ENCODE peak calls at places on chromosomes 12 and 14, in six cellular contexts. Q, X, N, U, E and J are unnamed samples.
A peak's percentile ranks its signal among the peaks of the same experiment; 100 is the strongest.

GRCh38 chr14:105843444-105844046 is 317.2 kb downstream of the TMEM121 start:
- DNase-seq in X (no peak), E (no peak), Q (no peak), N (no peak), U (no peak), J (no peak)

GRCh38 chr12:62659457-62660295 is 193.1 kb downstream of the MON2 start:
- DNase-seq in E (no peak), X (no peak), N (peak; percentile 8), U (no peak), Q (no peak), J (no peak)

GRCh38 chr12:109650808-109651207 is 62.8 kb upstream of the FAM222A start:
- DNase-seq in N (no peak), U (no peak), E (no peak), X (no peak), Q (no peak), J (no peak)

GRCh38 chr14:90193925-90194324 is 62.4 kb upstream of the PSMC1 start:
- DNase-seq in U (no peak), X (no peak), N (no peak), Q (no peak), E (no peak), J (no peak)

GRCh38 chr14:64717870-64718269 is 13.6 kb downstream of the PLEKHG3 start:
- DNase-seq in X (no peak), U (no peak), E (no peak), N (no peak), Q (no peak), J (no peak)

GRCh38 chr14:98382662-98383061 is 889.3 kb downstream of the BCL11B start:
- DNase-seq in Q (no peak), X (no peak), U (no peak), E (no peak), N (no peak), J (no peak)

GRCh38 chr14:77268989-77269595 is 1.9 kb downstream of the NGB start:
- DNase-seq in E (no peak), U (no peak), X (no peak), N (no peak), Q (no peak), J (no peak)

GRCh38 chr12:65500121-65500846 is 221.8 kb downstream of the MSRB3 start:
- DNase-seq in X (no peak), N (peak; percentile 42), U (no peak), E (no peak), Q (no peak), J (peak; percentile 54)

GRCh38 chr12:65977384-65977783 is 153.1 kb downstream of the HMGA2 start:
- DNase-seq in Q (no peak), U (no peak), E (no peak), X (no peak), N (no peak), J (no peak)

GRCh38 chr12:44750468-44750867 is 125.6 kb downstream of the NELL2 start:
- DNase-seq in N (peak; percentile 10), Q (no peak), E (no peak), X (no peak), U (no peak), J (no peak)

GRCh38 chr12:90343966-90344365 is 611.0 kb downstream of the CCER1 start:
- DNase-seq in U (no peak), Q (no peak), X (no peak), E (no peak), N (no peak), J (no peak)

GRCh38 chr14:33674716-33675115 is 276.2 kb downstream of the EGLN3 start:
- DNase-seq in N (no peak), Q (no peak), U (no peak), X (no peak), E (no peak), J (no peak)

GRCh38 chr12:68495666-68496065 is 115.0 kb upstream of the RAP1B start:
- DNase-seq in U (no peak), E (no peak), X (no peak), N (peak; percentile 73), Q (no peak), J (peak; percentile 21)

GRCh38 chr14:73633517-73634332 is 11.1 kb upstream of the DNAL1 start:
- DNase-seq in Q (peak; percentile 48), N (peak; percentile 71), U (peak; percentile 37), X (no peak), E (peak; percentile 65), J (peak; percentile 86)

GRCh38 chr14:96409701-96410100 is 17.8 kb downstream of the AK7 start:
- DNase-seq in N (peak; percentile 20), X (no peak), E (no peak), U (no peak), Q (no peak), J (no peak)

GRCh38 chr12:61023231-61023630 is 1237.0 kb upstream of the USP15 start:
- DNase-seq in E (peak; percentile 2), X (no peak), U (no peak), Q (no peak), N (no peak), J (no peak)

GRCh38 chr12:92827836-92828431 is 101.2 kb downstream of the EEA1 start:
- DNase-seq in Q (peak; percentile 12), U (no peak), E (no peak), N (peak; percentile 69), X (no peak), J (peak; percentile 51)

GRCh38 chr12:46126050-46126727 is 135.8 kb upstream of the SCAF11 start:
- DNase-seq in X (no peak), E (no peak), U (no peak), Q (no peak), N (no peak), J (no peak)

GRCh38 chr12:52091061-52091460 is 11.6 kb downstream of the SMIM41 start:
- DNase-seq in N (no peak), X (no peak), E (no peak), U (no peak), Q (no peak), J (no peak)

GRCh38 chr14:68405959-68406358 is 386.9 kb downstream of the ZFP36L1 start:
- DNase-seq in Q (no peak), N (no peak), X (no peak), U (no peak), E (no peak), J (no peak)

GRCh38 chr12:121217066-121217465 is 7.1 kb downstream of the P2RX4 start:
- DNase-seq in U (no peak), E (no peak), N (no peak), X (no peak), Q (no peak), J (no peak)

GRCh38 chr12:85445060-85445938 is 165.3 kb downstream of the ALX1 start:
- DNase-seq in E (no peak), Q (no peak), U (no peak), X (no peak), N (no peak), J (no peak)

GRCh38 chr14:31596691-31597090 is 35.5 kb downstream of the NUBPL start:
- DNase-seq in Q (no peak), E (no peak), U (no peak), N (no peak), X (no peak), J (no peak)

GRCh38 chr12:44509471-44509870 is 366.6 kb downstream of the NELL2 start:
- DNase-seq in E (no peak), U (no peak), N (no peak), Q (no peak), X (no peak), J (no peak)

DNA sequence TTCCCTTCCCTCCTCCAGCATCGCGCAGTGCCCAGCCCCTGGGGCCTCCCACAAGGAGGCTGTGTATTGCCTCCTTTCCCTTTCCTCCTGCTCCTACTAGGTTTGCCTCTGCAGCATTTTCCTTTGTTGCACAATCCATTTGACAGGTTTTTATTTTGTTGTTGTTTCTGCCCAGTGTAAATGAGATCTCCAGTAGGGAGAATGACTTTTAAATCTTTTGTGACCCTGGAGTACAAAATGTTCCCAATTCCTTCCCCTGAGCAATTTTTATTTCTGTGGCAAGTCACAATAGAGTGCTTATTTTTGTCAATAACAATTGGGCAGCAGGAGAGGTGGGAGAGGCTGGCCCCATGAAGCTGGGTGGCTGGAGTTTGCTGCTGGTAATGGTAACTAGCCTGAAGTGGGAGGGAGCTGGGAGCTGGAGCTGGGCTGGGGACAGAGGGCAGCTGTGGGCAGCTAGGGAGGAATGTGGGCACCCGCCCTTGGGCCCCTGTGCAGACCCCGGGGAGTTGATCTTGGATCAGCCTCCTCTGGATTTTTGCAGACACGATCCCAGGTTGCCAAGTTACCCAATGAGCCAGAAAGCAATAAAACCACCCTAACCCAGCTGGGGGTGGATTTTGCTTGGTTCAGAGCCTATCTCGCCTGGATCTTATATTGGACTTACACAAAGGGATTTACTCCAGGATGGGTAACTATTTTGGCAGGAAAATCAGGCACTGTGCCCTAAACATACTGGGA is 160.1 kb downstream of the KTN1 start:
- DNase-seq in E (no peak), U (no peak), X (no peak), N (no peak), Q (no peak), J (no peak)
- H3K27ac ChIP-seq in E (no peak overlapping the region), U (no peak overlapping the region), X (no peak overlapping the region), N (no peak overlapping the region), Q (no peak overlapping the region), J (no peak overlapping the region)

GRCh38 chr14:99904506-99904905 is 111.3 kb downstream of the EML1 start:
- DNase-seq in U (no peak), X (no peak), N (no peak), Q (no peak), E (no peak), J (no peak)

GRCh38 chr14:99899578-99900178 is 106.5 kb downstream of the EML1 start:
- DNase-seq in Q (no peak), X (no peak), U (no peak), E (no peak), N (peak; percentile 45), J (peak; percentile 30)

GRCh38 chr14:99907761-99908652 is 114.8 kb downstream of the EML1 start:
- DNase-seq in X (no peak), E (no peak), U (no peak), N (no peak), Q (no peak), J (no peak)

GRCh38 chr14:99905121-99905520 is 111.9 kb downstream of the EML1 start:
- DNase-seq in X (no peak), N (no peak), E (no peak), U (no peak), Q (no peak), J (no peak)

GRCh38 chr14:99902925-99903324 is 109.7 kb downstream of the EML1 start:
- DNase-seq in N (no peak), U (no peak), X (no peak), E (no peak), Q (no peak), J (no peak)
- H3K4me3 ChIP-seq in N (no peak overlapping the region), U (no peak overlapping the region), X (no peak overlapping the region), E (no peak overlapping the region), Q (no peak overlapping the region), J (no peak overlapping the region)

GRCh38 chr12:79006306-79006705 is 141.7 kb downstream of the SYT1 start:
- DNase-seq in Q (no peak), X (no peak), N (no peak), E (no peak), U (no peak), J (no peak)
- H3K4me1 ChIP-seq in Q (no peaks in the 10 kb centered on the region), X (no peaks in the 10 kb centered on the region), N (no peaks in the 10 kb centered on the region), E (no peaks in the 10 kb centered on the region), U (no peaks in the 10 kb centered on the region), J (no peaks in the 10 kb centered on the region)

DNA sequence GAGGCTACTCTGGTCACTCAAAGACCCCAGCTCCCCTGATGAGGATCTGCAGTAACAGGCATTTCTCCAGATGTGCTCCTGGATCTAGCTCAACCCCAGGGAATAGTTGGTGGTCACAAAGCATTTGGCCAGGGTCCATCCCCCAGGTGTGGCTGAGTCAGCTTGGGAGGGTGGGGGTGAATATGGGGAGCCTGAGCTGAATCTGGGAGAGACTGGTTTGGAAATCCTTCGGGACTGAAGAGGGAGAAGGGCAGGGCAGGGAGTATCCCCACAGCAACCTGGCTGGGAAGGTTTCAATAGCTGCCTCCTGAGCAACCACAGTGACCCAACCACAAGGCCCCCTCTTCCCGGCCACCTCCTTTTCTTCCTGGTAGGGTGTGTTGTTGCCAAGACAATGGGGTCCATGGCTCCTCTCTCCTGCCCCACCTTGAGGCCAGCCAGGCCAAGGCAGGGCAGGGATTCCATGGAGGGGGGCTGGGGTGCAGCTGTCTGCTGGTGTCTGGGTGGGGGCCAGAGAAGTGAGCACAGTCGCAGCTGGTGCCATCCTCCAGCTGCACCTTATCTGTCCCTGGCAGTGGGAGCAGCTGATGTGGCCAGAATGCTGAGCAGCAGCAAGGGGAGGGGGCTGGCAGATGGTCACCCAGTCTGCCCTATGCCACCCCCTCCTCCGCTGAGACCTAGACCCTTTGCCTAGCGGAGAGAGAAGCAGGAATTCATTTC is 5.5 kb downstream of the ASIC1 start:
- DNase-seq in N (no peak), E (no peak), Q (no peak), U (no peak), X (no peak), J (no peak)
- H3K27ac ChIP-seq in N (no peak overlapping the region), E (no peak overlapping the region), Q (no peak overlapping the region), U (no peak overlapping the region), X (no peak overlapping the region), J (no peak overlapping the region)